ENCODE peak calls at places on chromosome 7, in nine cellular contexts. B, G, H, U, M, C, O, L and A are unnamed samples.

GRCh38 chr7:33711231-33712019 is 193.9 kb upstream of the BMPER start:
- DNase-seq in L (no peak), H (no peak), O (no peak), C (no peak), G (no peak), U (no peak), M (no peak), B (no peak), A (no peak)

GRCh38 chr7:92949748-92950147 is 113.4 kb upstream of the CDK6 start:
- DNase-seq in O (no peak), U (no peak), L (no peak), G (no peak), B (no peak), M (no peak), C (no peak), H (no peak), A (no peak)

GRCh38 chr7:131583430-131583829 is 27.0 kb upstream of the PODXL start:
- DNase-seq in U (no peak), B (no peak), C (no peak), M (no peak), O (no peak), G (no peak), H (no peak), L (no peak), A (no peak)

GRCh38 chr7:120740348-120740747 is 117.6 kb downstream of the TSPAN12 start:
- DNase-seq in B (no peak), U (no peak), M (no peak), G (no peak), C (no peak), H (no peak), O (peak), L (peak), A (no peak)

GRCh38 chr7:113698556-113699220 is 220.1 kb downstream of the PPP1R3A start:
- DNase-seq in G (no peak), L (no peak), O (peak), B (peak), M (no peak), H (no peak), C (peak), U (no peak), A (peak)

GRCh38 chr7:157271991-157272324 is 64.8 kb upstream of the DNAJB6 start:
- DNase-seq in G (peak), U (peak), H (peak), M (peak), C (peak), O (no peak), L (no peak), B (peak), A (peak)

GRCh38 chr7:70698219-70698832 is 433.6 kb upstream of the GALNT17 start:
- DNase-seq in G (no peak), O (peak), C (peak), B (peak), M (no peak), L (peak), H (no peak), U (no peak), A (peak)

GRCh38 chr7:47702096-47702495 is 120.2 kb upstream of the TNS3 start:
- DNase-seq in G (no peak), H (no peak), M (no peak), U (no peak), L (no peak), O (no peak), B (no peak), C (no peak), A (no peak)

GRCh38 chr7:19117870-19118608 is 603 bp upstream of the TWIST1 start:
- DNase-seq in L (no peak), O (no peak), M (no peak), C (no peak), H (peak), B (no peak), U (no peak), G (peak), A (no peak)

GRCh38 chr7:128705891-128706333 is 33.2 kb upstream of the CALU start:
- DNase-seq in M (no peak), C (peak), L (no peak), G (no peak), B (no peak), U (no peak), H (no peak), O (peak), A (peak)

GRCh38 chr7:21086688-21087087 is 300.0 kb upstream of the SP8 start:
- DNase-seq in B (peak), U (no peak), H (no peak), O (no peak), C (no peak), M (no peak), G (no peak), L (peak), A (no peak)